ENCODE peak calls at places on chromosomes 4 and X, in four cellular contexts. H is heart right ventricle, P is GM10248, Z is endothelial cell of umbilical vein. U is an unnamed sample.

GRCh38 chr4:41142946-41143720 is 71.2 kb downstream of the APBB2 start:
- DNase-seq in H (peak), P (no peak), Z (peak), U (no peak)

GRCh38 chr4:35124116-35124515 is 1120.2 kb downstream of the ARAP2 start:
- DNase-seq in H (no peak), P (no peak), Z (no peak), U (no peak)

GRCh38 chr4:141567326-141567915 is 69.0 kb upstream of the IL15 start:
- DNase-seq in H (no peak), P (no peak), Z (no peak), U (no peak)

GRCh38 chr4:82891728-82892466 is 944 bp upstream of the SEC31A start:
- DNase-seq in H (no peak), P (no peak), Z (no peak), U (no peak)

GRCh38 chr4:133372699-133373098 is 223.6 kb downstream of the PCDH10 start:
- DNase-seq in H (no peak), P (no peak), Z (no peak), U (no peak)

GRCh38 chr4:163139048-163139447 is 27.6 kb downstream of the NAF1 start:
- DNase-seq in H (no peak), P (no peak), Z (no peak), U (no peak)

GRCh38 chr4:113146876-113147358 is 97.5 kb downstream of the ANK2 start:
- DNase-seq in H (no peak), P (peak), Z (peak), U (no peak)

GRCh38 chr4:94577136-94577535 is 125.4 kb downstream of the PDLIM5 start:
- DNase-seq in H (peak), P (no peak), Z (peak), U (no peak)

GRCh38 chrX:1720826-1721225 is 106.0 kb downstream of the ASMT start:
- DNase-seq in H (no peak), P (no peak), Z (no peak), U (no peak)

GRCh38 chr4:172619218-172619617 is 549.4 kb upstream of the GALNT7 start:
- DNase-seq in H (no peak), P (no peak), Z (no peak), U (no peak)

GRCh38 chr4:185488650-185489049 is 17.1 kb upstream of the CCDC110 start:
- DNase-seq in H (no peak), P (no peak), Z (no peak), U (no peak)

GRCh38 chr4:1241936-1242505 is 6.9 kb downstream of the CTBP1 start:
- DNase-seq in H (peak), P (no peak), Z (no peak), U (no peak)

GRCh38 chr4:71202703-71203102 is 136.1 kb upstream of the SLC4A4 start:
- DNase-seq in H (no peak), P (no peak), Z (no peak), U (no peak)

GRCh38 chrX:30278365-30278764 is 30.8 kb downstream of the NR0B1 start:
- DNase-seq in H (no peak), P (no peak), Z (no peak), U (no peak)

GRCh38 chr4:66946761-66947160 is 598.5 kb downstream of the CENPC start:
- DNase-seq in H (no peak), P (no peak), Z (no peak), U (no peak)

GRCh38 chrX:45850197-45850774 is 649.6 kb upstream of the DIPK2B start:
- DNase-seq in H (peak), P (peak), Z (peak), U (no peak)

GRCh38 chrX:11472879-11473278 is 179.7 kb downstream of the AMELX start:
- DNase-seq in H (peak), P (no peak), Z (no peak), U (no peak)

GRCh38 chr4:185734214-185734613 is 77.8 kb downstream of the SORBS2 start:
- DNase-seq in H (no peak), P (peak), Z (no peak), U (no peak)

GRCh38 chr4:797066-797465 is 28.9 kb downstream of the CPLX1 start:
- DNase-seq in H (no peak), P (no peak), Z (no peak), U (no peak)

GRCh38 chrX:38249965-38250364 is 29.3 kb upstream of the SRPX start:
- DNase-seq in H (no peak), P (no peak), Z (peak), U (no peak)

GRCh38 chr4:6892190-6892908 is 17.3 kb upstream of the TBC1D14 start:
- DNase-seq in H (peak), P (peak), Z (no peak), U (no peak)

GRCh38 chr4:161949941-161950725 is 213.7 kb downstream of the FSTL5 start:
- DNase-seq in H (no peak), P (no peak), Z (no peak), U (no peak)

GRCh38 chr4:4890574-4891260 is 31.3 kb downstream of the MSX1 start:
- DNase-seq in H (no peak), P (no peak), Z (no peak), U (no peak)

GRCh38 chr4:110009526-110009925 is 96.8 kb downstream of the EGF start:
- DNase-seq in H (no peak), P (no peak), Z (no peak), U (no peak)

GRCh38 chr4:185794637-185795036 is 17.4 kb downstream of the SORBS2 start:
- DNase-seq in H (no peak), P (no peak), Z (no peak), U (no peak)

GRCh38 chr4:151824647-151825046 is 63.8 kb upstream of the GATB start:
- DNase-seq in H (no peak), P (no peak), Z (no peak), U (no peak)

GRCh38 chrX:274904-275475 is 6.2 kb upstream of the PLCXD1 start:
- DNase-seq in H (peak), P (no peak), Z (no peak), U (no peak)

GRCh38 chr4:156413411-156413985 is 459.8 kb upstream of the CTSO start:
- DNase-seq in H (no peak), P (no peak), Z (no peak), U (no peak)

GRCh38 chrX:110155759-110156158 is 152.8 kb downstream of the TMEM164 start:
- DNase-seq in H (no peak), P (no peak), Z (no peak), U (no peak)

GRCh38 chr4:122765702-122766352 is 33.3 kb downstream of the BBS12 start:
- DNase-seq in H (no peak), P (no peak), Z (peak), U (no peak)

GRCh38 chr4:122764071-122764807 is 31.7 kb downstream of the BBS12 start:
- DNase-seq in H (no peak), P (no peak), Z (peak), U (no peak)

GRCh38 chr4:122766353-122766705 is 33.8 kb downstream of the BBS12 start:
- DNase-seq in H (no peak), P (no peak), Z (no peak), U (no peak)

GRCh38 chr4:122762966-122763716 is 30.6 kb downstream of the BBS12 start:
- DNase-seq in H (no peak), P (no peak), Z (no peak), U (no peak)

DNA sequence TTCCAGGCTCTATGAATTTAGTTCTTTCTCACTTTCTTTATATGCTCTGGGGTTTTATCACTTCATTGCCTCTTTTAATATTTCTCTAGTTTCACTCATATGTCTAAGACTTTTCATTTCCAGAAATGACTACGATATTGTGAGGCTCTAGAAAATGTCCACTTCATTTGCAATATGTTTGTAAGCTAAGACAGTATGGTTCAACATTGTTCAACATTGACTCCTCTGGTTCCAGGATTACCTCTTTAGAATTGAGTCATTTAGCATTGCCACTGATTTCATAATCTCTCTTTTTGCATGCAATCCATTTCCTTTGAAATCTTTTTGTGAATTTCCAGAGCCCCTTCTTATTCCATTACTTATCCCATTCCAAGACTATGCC is 32.3 kb downstream of the BBS12 start:
- DNase-seq in H (no peak), P (peak), Z (peak), U (no peak)
- TF ChIP-seq CTCF in H (no peak), P (no peak), Z (no peak), U (no peak)

DNA sequence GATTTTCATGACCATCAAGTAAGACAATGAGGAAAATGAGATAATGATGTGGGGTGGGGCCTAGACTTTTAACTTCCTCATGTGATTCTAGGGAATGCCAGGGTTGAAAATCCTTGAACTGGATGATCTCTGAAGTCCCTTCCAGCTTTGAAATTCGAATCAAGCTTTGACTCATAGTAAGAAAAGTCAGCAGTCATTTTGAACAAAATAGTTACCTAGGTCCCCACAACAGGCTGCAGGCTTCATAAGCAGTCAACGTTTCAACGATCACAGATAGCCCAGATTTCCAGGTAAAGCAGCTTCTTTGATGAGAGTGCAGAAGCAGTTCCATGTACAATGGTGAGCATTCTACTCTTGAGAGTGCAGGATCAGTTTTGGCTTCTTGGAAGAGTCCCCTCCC is 93.7 kb downstream of the GRIA3 start:
- DNase-seq in H (no peak), P (no peak), Z (no peak), U (no peak)
- TF ChIP-seq CTCF in H (no peak), P (no peak), Z (no peak), U (no peak)

GRCh38 chr4:2436301-2436700 is 17.5 kb downstream of the CFAP99 start:
- DNase-seq in H (no peak), P (no peak), Z (no peak), U (no peak)
- TF ChIP-seq CTCF in H (peak), P (no peak), Z (no peak), U (no peak)

DNA sequence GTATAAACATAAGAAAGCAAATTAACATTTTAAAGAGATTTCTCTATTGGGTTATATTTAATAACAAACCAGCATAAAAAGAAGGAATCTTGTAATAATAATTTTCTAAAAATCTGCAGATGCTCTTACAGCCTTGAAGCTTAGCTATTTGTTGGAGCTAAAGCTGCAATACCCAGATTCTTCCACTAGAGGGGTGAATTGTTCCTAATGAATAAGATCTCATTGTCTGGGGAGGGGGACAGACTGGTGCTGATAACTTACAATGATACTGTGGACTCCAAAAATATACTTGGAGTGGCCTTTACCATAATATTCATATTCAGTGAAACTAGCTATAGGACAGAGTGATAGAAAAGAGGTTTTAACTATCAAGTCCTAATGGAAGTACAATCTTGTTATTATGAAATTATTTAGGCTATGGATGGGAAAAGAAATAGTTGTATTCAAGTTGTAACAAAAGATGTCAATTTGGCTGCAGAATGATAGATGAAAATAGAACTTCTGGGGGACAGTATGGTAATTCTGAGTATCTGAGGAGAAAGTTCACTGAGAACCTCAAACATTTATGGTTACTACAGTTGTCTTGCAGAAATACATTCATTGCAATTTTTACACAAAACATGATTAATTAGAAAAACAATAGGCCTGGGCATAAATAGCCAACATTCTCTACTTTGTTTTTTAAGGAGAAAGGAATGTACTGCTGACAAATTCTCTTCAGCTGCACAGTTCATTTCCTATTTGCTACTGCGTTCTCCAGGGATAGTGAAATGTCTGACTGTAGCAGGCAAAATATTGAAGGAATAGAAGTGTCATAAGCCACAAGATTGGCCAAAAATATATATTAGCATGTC is 443.3 kb downstream of the GBA3 start:
- DNase-seq in H (peak), P (peak), Z (peak), U (no peak)
- TF ChIP-seq CTCF in H (peak), P (peak), Z (peak), U (peak)

GRCh38 chrX:120450163-120450562 is 18.9 kb downstream of the LAMP2 start:
- DNase-seq in H (no peak), P (peak), Z (peak), U (no peak)
- TF ChIP-seq CTCF in H (peak), P (peak), Z (no peak), U (peak)

DNA sequence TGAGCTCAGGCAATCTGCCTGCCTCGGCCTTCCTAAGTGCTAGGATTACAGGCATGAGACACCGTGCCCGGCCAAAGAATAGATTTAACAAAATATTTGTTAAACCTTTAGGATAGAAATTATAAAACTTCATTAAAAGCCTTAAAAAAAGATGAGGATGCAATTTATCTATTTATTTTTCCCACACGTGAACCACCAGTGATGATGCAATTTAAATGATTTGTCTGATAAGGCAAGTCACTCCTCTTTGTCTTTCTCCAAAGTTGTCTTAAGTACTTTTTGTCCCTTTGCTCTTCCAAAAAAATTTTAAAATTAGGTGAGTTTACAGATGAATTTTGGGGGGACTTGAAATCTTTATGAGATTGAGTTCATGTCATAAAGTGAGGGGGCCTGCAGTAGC is 58.2 kb downstream of the SLC34A2 start:
- DNase-seq in H (no peak), P (no peak), Z (no peak), U (no peak)
- TF ChIP-seq CTCF in H (no peak), P (no peak), Z (no peak), U (no peak)

GRCh38 chr4:165398570-165398969 is 19.8 kb downstream of the CPE start:
- DNase-seq in H (no peak), P (no peak), Z (peak), U (no peak)

GRCh38 chr4:165404696-165405095 is 25.9 kb downstream of the CPE start:
- DNase-seq in H (no peak), P (no peak), Z (no peak), U (no peak)

GRCh38 chr4:165404080-165404479 is 25.3 kb downstream of the CPE start:
- DNase-seq in H (no peak), P (no peak), Z (no peak), U (no peak)

GRCh38 chr4:165402375-165402774 is 23.6 kb downstream of the CPE start:
- DNase-seq in H (no peak), P (no peak), Z (no peak), U (no peak)

DNA sequence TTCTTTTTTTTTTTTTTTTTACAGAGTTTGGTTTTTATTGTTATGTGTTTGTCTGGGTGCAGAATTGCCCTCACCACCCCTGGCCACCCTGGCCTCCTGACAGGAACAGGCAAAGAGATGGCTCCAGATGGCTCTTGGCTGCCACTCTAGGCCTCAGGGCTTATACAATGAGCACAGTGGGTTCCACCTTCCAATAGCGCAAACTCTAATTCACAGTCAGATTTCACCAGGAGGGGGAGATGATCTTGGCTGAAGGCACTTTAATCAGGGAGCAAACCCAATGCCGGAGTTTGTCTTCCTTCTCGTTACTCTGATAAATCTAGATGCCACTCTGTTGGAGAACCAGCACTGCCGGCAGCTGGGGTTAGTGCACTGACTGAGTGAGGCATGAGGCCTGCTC is 24.9 kb downstream of the CPE start:
- DNase-seq in H (no peak), P (no peak), Z (no peak), U (no peak)
- TF ChIP-seq CTCF in H (no peak), P (no peak), Z (no peak), U (no peak)

GRCh38 chrX:17081535-17081934 is 135.1 kb downstream of the REPS2 start:
- DNase-seq in H (no peak), P (no peak), Z (no peak), U (no peak)

GRCh38 chrX:17078031-17078730 is 131.7 kb downstream of the REPS2 start:
- DNase-seq in H (no peak), P (no peak), Z (peak), U (no peak)

GRCh38 chrX:17086317-17086716 is 139.9 kb downstream of the REPS2 start:
- DNase-seq in H (no peak), P (no peak), Z (no peak), U (no peak)

GRCh38 chrX:17081969-17082368 is 135.5 kb downstream of the REPS2 start:
- DNase-seq in H (no peak), P (no peak), Z (no peak), U (no peak)

GRCh38 chrX:17082831-17083230 is 136.4 kb downstream of the REPS2 start:
- DNase-seq in H (no peak), P (no peak), Z (peak), U (no peak)
- TF ChIP-seq CTCF in H (no peak), P (no peak), Z (no peak), U (no peak)

DNA sequence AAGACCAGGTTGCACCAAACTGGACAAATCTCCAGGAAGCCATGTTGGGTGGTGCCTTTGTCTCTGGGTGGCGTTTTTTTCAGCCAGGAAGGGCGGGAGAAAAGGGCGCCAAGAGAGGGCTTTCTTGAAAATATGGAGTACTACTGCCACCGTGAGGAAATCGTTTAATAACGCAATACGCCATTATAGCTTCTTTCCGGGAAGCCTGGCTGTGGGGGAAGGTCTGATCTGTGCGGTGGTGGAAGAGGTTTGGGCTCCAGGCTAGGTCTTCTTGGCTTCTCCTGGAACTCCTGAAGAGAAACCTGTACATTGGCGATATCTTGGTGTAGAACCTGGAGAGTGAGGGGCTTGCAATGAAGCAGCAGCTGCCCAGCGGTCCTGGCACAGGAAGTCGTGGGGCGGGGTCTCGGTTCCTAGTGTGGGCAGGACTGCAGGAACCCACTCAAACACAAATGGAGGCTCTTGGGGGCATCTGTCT is 202.7 kb downstream of the OR13H1 start:
- DNase-seq in H (peak), P (no peak), Z (no peak), U (no peak)
- TF ChIP-seq CTCF in H (no peak), P (no peak), Z (no peak), U (no peak)

U was measured in CD4-positive, alpha-beta T cell.